ENCODE peak calls at places on chromosomes 6 and 20, in nine cellular contexts. One of them, this sample, is unnamed.

GRCh38 chr6:135962731-135963130 is 111.2 kb downstream of the PDE7B start:
- DNase-seq in prostate gland: no peak
- DNase-seq in BJ: no peak
- DNase-seq in spleen: no peak
- DNase-seq in hepatocyte: no peak
- DNase-seq in upper lobe of right lung: no peak
- DNase-seq in mucosa of descending colon: no peak
- DNase-seq in pancreas: no peak
- DNase-seq in fibroblast of lung: peak
- DNase-seq in this sample: peak

GRCh38 chr6:130632288-130632687 is 194.9 kb upstream of the SMLR1 start:
- DNase-seq in upper lobe of right lung: no peak
- DNase-seq in pancreas: no peak
- DNase-seq in mucosa of descending colon: no peak
- DNase-seq in spleen: no peak
- DNase-seq in fibroblast of lung: no peak
- DNase-seq in BJ: no peak
- DNase-seq in prostate gland: no peak
- DNase-seq in hepatocyte: no peak
- DNase-seq in this sample: no peak

GRCh38 chr20:13402171-13402760 is 181.2 kb downstream of the ISM1 start:
- DNase-seq in BJ: no peak
- DNase-seq in mucosa of descending colon: no peak
- DNase-seq in spleen: no peak
- DNase-seq in prostate gland: no peak
- DNase-seq in fibroblast of lung: no peak
- DNase-seq in pancreas: no peak
- DNase-seq in upper lobe of right lung: no peak
- DNase-seq in hepatocyte: no peak
- DNase-seq in this sample: no peak

GRCh38 chr6:57310817-57311157 is 6.6 kb upstream of the PRIM2 start:
- DNase-seq in BJ: no peak
- DNase-seq in mucosa of descending colon: no peak
- DNase-seq in pancreas: no peak
- DNase-seq in upper lobe of right lung: no peak
- DNase-seq in hepatocyte: no peak
- DNase-seq in fibroblast of lung: no peak
- DNase-seq in prostate gland: no peak
- DNase-seq in spleen: no peak
- DNase-seq in this sample: no peak

GRCh38 chr20:37469531-37469930 is 51.5 kb upstream of the NNAT start:
- DNase-seq in spleen: no peak
- DNase-seq in pancreas: no peak
- DNase-seq in hepatocyte: no peak
- DNase-seq in BJ: no peak
- DNase-seq in mucosa of descending colon: no peak
- DNase-seq in prostate gland: no peak
- DNase-seq in upper lobe of right lung: no peak
- DNase-seq in fibroblast of lung: no peak
- DNase-seq in this sample: no peak

GRCh38 chr20:49460916-49461315 is 21.6 kb downstream of the KCNB1 start:
- DNase-seq in spleen: no peak
- DNase-seq in mucosa of descending colon: no peak
- DNase-seq in pancreas: no peak
- DNase-seq in upper lobe of right lung: no peak
- DNase-seq in prostate gland: no peak
- DNase-seq in BJ: no peak
- DNase-seq in fibroblast of lung: no peak
- DNase-seq in hepatocyte: no peak
- DNase-seq in this sample: peak

GRCh38 chr6:85669735-85670194 is 27.1 kb upstream of the SYNCRIP start:
- DNase-seq in pancreas: no peak
- DNase-seq in upper lobe of right lung: no peak
- DNase-seq in fibroblast of lung: peak
- DNase-seq in spleen: no peak
- DNase-seq in prostate gland: no peak
- DNase-seq in BJ: peak
- DNase-seq in mucosa of descending colon: no peak
- DNase-seq in hepatocyte: no peak
- DNase-seq in this sample: no peak

GRCh38 chr6:903746-904145 is 210.8 kb upstream of the EXOC2 start:
- DNase-seq in spleen: no peak
- DNase-seq in hepatocyte: no peak
- DNase-seq in upper lobe of right lung: no peak
- DNase-seq in BJ: no peak
- DNase-seq in prostate gland: no peak
- DNase-seq in mucosa of descending colon: no peak
- DNase-seq in fibroblast of lung: peak
- DNase-seq in pancreas: no peak
- DNase-seq in this sample: peak

GRCh38 chr6:75893058-75893775 is 144.2 kb downstream of the MYO6 start:
- DNase-seq in BJ: peak
- DNase-seq in fibroblast of lung: peak
- DNase-seq in prostate gland: no peak
- DNase-seq in mucosa of descending colon: no peak
- DNase-seq in upper lobe of right lung: no peak
- DNase-seq in pancreas: no peak
- DNase-seq in spleen: no peak
- DNase-seq in hepatocyte: peak
- DNase-seq in this sample: peak

GRCh38 chr6:38279423-38279822 is 360.3 kb downstream of the BTBD9 start:
- DNase-seq in pancreas: no peak
- DNase-seq in mucosa of descending colon: no peak
- DNase-seq in fibroblast of lung: no peak
- DNase-seq in BJ: no peak
- DNase-seq in spleen: no peak
- DNase-seq in hepatocyte: no peak
- DNase-seq in prostate gland: no peak
- DNase-seq in upper lobe of right lung: no peak
- DNase-seq in this sample: no peak
- TF ChIP-seq CTCF in pancreas: no peak
- TF ChIP-seq CTCF in mucosa of descending colon: no peak
- TF ChIP-seq CTCF in fibroblast of lung: peak
- TF ChIP-seq CTCF in BJ: peak
- TF ChIP-seq CTCF in spleen: no peak
- TF ChIP-seq CTCF in hepatocyte: no peak
- TF ChIP-seq CTCF in prostate gland: no peak
- TF ChIP-seq CTCF in upper lobe of right lung: peak
- TF ChIP-seq CTCF in this sample: no peak

GRCh38 chr20:44495257-44495656 is 19.6 kb downstream of the TTPAL start:
- DNase-seq in mucosa of descending colon: no peak
- DNase-seq in BJ: peak
- DNase-seq in pancreas: no peak
- DNase-seq in spleen: no peak
- DNase-seq in hepatocyte: peak
- DNase-seq in prostate gland: no peak
- DNase-seq in fibroblast of lung: peak
- DNase-seq in upper lobe of right lung: no peak
- DNase-seq in this sample: no peak

GRCh38 chr20:44496976-44497375 is 21.3 kb downstream of the TTPAL start:
- DNase-seq in spleen: no peak
- DNase-seq in mucosa of descending colon: no peak
- DNase-seq in prostate gland: no peak
- DNase-seq in pancreas: no peak
- DNase-seq in fibroblast of lung: peak
- DNase-seq in hepatocyte: no peak
- DNase-seq in upper lobe of right lung: no peak
- DNase-seq in BJ: peak
- DNase-seq in this sample: peak

GRCh38 chr20:44495802-44496481 is 20.3 kb downstream of the TTPAL start:
- DNase-seq in hepatocyte: peak
- DNase-seq in pancreas: no peak
- DNase-seq in prostate gland: no peak
- DNase-seq in spleen: no peak
- DNase-seq in upper lobe of right lung: no peak
- DNase-seq in fibroblast of lung: peak
- DNase-seq in BJ: peak
- DNase-seq in mucosa of descending colon: no peak
- DNase-seq in this sample: peak

GRCh38 chr20:44500221-44500620 is 21.6 kb downstream of the SERINC3 start:
- DNase-seq in mucosa of descending colon: no peak
- DNase-seq in BJ: no peak
- DNase-seq in upper lobe of right lung: no peak
- DNase-seq in pancreas: no peak
- DNase-seq in spleen: no peak
- DNase-seq in fibroblast of lung: no peak
- DNase-seq in prostate gland: no peak
- DNase-seq in hepatocyte: no peak
- DNase-seq in this sample: no peak

DNA sequence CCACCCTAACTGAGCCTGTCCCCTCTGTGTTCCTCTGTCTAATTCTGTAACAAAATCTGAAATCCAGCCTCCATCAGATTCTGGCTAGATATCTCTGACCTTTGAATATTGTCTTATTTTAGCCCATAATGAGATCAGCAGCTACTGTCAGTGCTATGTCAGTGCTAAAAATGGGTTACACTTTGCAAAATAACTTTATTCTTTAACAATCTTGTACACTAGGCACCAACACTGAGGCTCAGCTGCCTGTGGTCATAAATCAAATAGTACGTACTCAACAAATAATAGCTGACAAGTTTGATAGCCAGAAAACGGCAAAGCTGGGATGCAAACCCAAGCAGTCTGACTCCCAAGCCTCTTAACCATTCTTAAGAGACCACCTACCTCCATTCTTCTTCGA is 22.1 kb downstream of the TTPAL start:
- DNase-seq in BJ: no peak
- DNase-seq in upper lobe of right lung: no peak
- DNase-seq in pancreas: no peak
- DNase-seq in hepatocyte: no peak
- DNase-seq in fibroblast of lung: no peak
- DNase-seq in spleen: no peak
- DNase-seq in mucosa of descending colon: no peak
- DNase-seq in prostate gland: no peak
- DNase-seq in this sample: no peak
- H3K4me3 ChIP-seq in BJ: no peak
- H3K4me3 ChIP-seq in upper lobe of right lung: no peak
- H3K4me3 ChIP-seq in pancreas: no peak
- H3K4me3 ChIP-seq in hepatocyte: no peak
- H3K4me3 ChIP-seq in fibroblast of lung: no peak
- H3K4me3 ChIP-seq in spleen: no peak
- H3K4me3 ChIP-seq in mucosa of descending colon: no peak
- H3K4me3 ChIP-seq in prostate gland: no peak
- H3K4me3 ChIP-seq in this sample: no peak

GRCh38 chr6:43242908-43243648 is at the start of gene TTBK1:
- DNase-seq in upper lobe of right lung: no peak
- DNase-seq in fibroblast of lung: no peak
- DNase-seq in hepatocyte: no peak
- DNase-seq in pancreas: no peak
- DNase-seq in spleen: no peak
- DNase-seq in prostate gland: no peak
- DNase-seq in mucosa of descending colon: no peak
- DNase-seq in BJ: no peak
- DNase-seq in this sample: no peak
- TF ChIP-seq CTCF in upper lobe of right lung: no peak
- TF ChIP-seq CTCF in fibroblast of lung: no peak
- TF ChIP-seq CTCF in hepatocyte: no peak
- TF ChIP-seq CTCF in pancreas: no peak
- TF ChIP-seq CTCF in spleen: no peak
- TF ChIP-seq CTCF in prostate gland: no peak
- TF ChIP-seq CTCF in mucosa of descending colon: no peak
- TF ChIP-seq CTCF in BJ: no peak
- TF ChIP-seq CTCF in this sample: no peak

DNA sequence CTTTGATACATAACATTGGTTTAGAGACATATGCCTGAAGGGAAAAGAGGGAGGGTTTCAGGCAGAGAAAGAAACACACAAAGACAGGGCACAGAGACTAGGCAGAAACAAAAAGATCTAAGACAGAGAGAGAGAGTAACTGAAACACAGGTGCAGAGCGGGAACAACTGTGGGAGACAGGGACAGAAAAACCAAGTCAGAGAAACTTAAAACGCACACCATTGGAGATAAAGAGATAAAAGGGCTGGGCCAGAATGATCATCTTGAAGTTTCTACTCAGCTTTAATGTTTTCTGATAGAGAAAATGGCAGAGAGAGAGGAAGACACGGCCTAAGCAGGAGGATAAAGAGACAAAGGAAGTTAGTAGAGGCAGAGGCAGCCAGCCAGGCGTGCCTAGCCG is 11.8 kb downstream of the UNC5CL start:
- DNase-seq in upper lobe of right lung: no peak
- DNase-seq in BJ: no peak
- DNase-seq in hepatocyte: no peak
- DNase-seq in fibroblast of lung: no peak
- DNase-seq in prostate gland: no peak
- DNase-seq in pancreas: no peak
- DNase-seq in spleen: no peak
- DNase-seq in mucosa of descending colon: no peak
- DNase-seq in this sample: no peak
- H3K4me3 ChIP-seq in upper lobe of right lung: peak
- H3K4me3 ChIP-seq in BJ: no peak
- H3K4me3 ChIP-seq in hepatocyte: no peak
- H3K4me3 ChIP-seq in fibroblast of lung: peak
- H3K4me3 ChIP-seq in prostate gland: peak
- H3K4me3 ChIP-seq in pancreas: peak
- H3K4me3 ChIP-seq in spleen: peak
- H3K4me3 ChIP-seq in mucosa of descending colon: no peak
- H3K4me3 ChIP-seq in this sample: peak

This sample was measured in astrocyte of the cerebellum.